ENCODE peak calls at places on chromosomes 11 and 22, in six cellular contexts. Q is adrenal gland, S is GM06990, X is PC-3, J is AG04450, K is thoracic aorta. A is an unnamed sample.

GRCh38 chr11:65112551-65113360 is 1.1 kb downstream of the TM7SF2 start:
- DNase-seq in J (no peak), Q (peak; percentile 78), S (peak; percentile 83), K (no peak), X (peak; percentile 67), A (no peak)

GRCh38 chr22:25970996-25971811 is 198.1 kb upstream of the SEZ6L start:
- DNase-seq in Q (no peak), S (no peak), X (no peak), J (no peak), K (no peak), A (no peak)

GRCh38 chr11:61776561-61777075 is 15.8 kb downstream of the TMEM258 start:
- DNase-seq in J (peak; percentile 45), Q (peak; percentile 82), X (peak; percentile 80), S (no peak), K (no peak), A (no peak)

GRCh38 chr11:134346101-134346975 is 14.6 kb downstream of the GLB1L2 start:
- DNase-seq in X (no peak), K (no peak), J (no peak), S (no peak), Q (no peak), A (no peak)

GRCh38 chr11:20647976-20648565 is 21.3 kb upstream of the NELL1 start:
- DNase-seq in J (peak; percentile 4), Q (peak; percentile 59), X (peak; percentile 71), S (no peak), K (no peak), A (peak; percentile 36)

GRCh38 chr11:29780756-29781155 is 236.1 kb downstream of the KCNA4 start:
- DNase-seq in J (no peak), X (no peak), Q (no peak), S (no peak), K (no peak), A (no peak)

GRCh38 chr11:29527391-29527936 is 489.4 kb downstream of the KCNA4 start:
- DNase-seq in X (peak; percentile 72), S (no peak), Q (peak; percentile 23), J (peak; percentile 4), K (no peak), A (no peak)

GRCh38 chr11:46686886-46687810 is 13.3 kb downstream of the ARHGAP1 start:
- DNase-seq in K (no peak), S (no peak), X (no peak), J (peak; percentile 78), Q (peak; percentile 76), A (peak; percentile 38)

GRCh38 chr22:47805394-47805935 is 1043.0 kb downstream of the TBC1D22A start:
- DNase-seq in K (no peak), X (no peak), J (no peak), S (no peak), Q (no peak), A (no peak)

GRCh38 chr11:65856689-65857499 is 1.1 kb downstream of the CFL1 start:
- DNase-seq in X (peak; percentile 67), J (no peak), Q (peak; percentile 91), S (peak; percentile 87), K (no peak), A (no peak)

GRCh38 chr22:45009881-45010531 is at the start of gene PHF21B:
- DNase-seq in X (no peak), S (peak; percentile 28), J (no peak), K (no peak), Q (peak; percentile 61), A (no peak)

GRCh38 chr11:1908579-1908978 is 10.9 kb upstream of the TNNT3 start:
- DNase-seq in J (no peak), X (no peak), Q (no peak), S (no peak), K (no peak), A (no peak)

GRCh38 chr11:1906623-1907423 is 12.7 kb upstream of the TNNT3 start:
- DNase-seq in J (no peak), X (no peak), S (no peak), Q (no peak), K (no peak), A (no peak)

GRCh38 chr11:1906146-1906545 is 13.4 kb upstream of the TNNT3 start:
- DNase-seq in S (no peak), X (no peak), J (no peak), K (no peak), Q (no peak), A (no peak)

GRCh38 chr11:1909524-1909923 is 10.0 kb upstream of the TNNT3 start:
- DNase-seq in X (no peak), K (no peak), Q (no peak), S (no peak), J (no peak), A (no peak)

DNA sequence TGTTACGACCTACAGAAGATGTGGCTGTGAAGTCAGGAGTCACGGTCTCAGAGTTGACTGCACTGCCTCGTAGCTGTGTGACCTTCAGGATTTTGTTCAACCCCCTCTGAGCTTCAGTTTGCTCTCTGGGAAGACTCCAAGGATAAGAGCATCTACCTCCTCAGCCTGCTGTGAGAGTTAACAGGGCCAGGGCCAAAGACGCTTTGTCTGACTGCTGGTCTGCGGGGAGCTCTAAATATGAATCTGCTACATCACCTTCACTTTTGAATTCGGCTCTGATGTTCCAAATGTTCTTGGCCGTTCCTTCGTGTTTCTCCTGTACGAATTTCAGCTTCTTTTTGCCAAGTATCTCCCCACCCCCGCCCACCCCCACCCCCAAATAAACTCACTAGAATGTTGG is 11.5 kb upstream of the TNNT3 start:
- DNase-seq in X (no peak), Q (no peak), S (no peak), K (no peak), J (no peak), A (no peak)
- H3K4me3 ChIP-seq in X (no peak overlapping the region), Q (no peak overlapping the region), S (no peak overlapping the region), K (peak overlapping the region; percentile 58), J (no peak overlapping the region), A (no peak overlapping the region)

GRCh38 chr11:94925422-94926270 is 47.7 kb downstream of the CWC15 start:
- DNase-seq in K (no peak), X (no peak), J (no peak), Q (no peak), S (no peak), A (no peak)

GRCh38 chr11:94928146-94928995 is 45.0 kb downstream of the CWC15 start:
- DNase-seq in J (no peak), X (no peak), Q (no peak), K (no peak), S (no peak), A (no peak)

GRCh38 chr11:94926271-94926625 is 47.1 kb downstream of the CWC15 start:
- DNase-seq in K (no peak), Q (no peak), S (no peak), X (no peak), J (no peak), A (no peak)

GRCh38 chr11:94924074-94925031 is 49.0 kb downstream of the CWC15 start:
- DNase-seq in S (no peak), X (no peak), Q (no peak), J (no peak), K (no peak), A (no peak)

GRCh38 chr11:94926698-94927237 is 46.6 kb downstream of the CWC15 start:
- DNase-seq in S (no peak), J (peak; percentile 77), X (peak; percentile 12), Q (peak; percentile 79), K (peak; percentile 25), A (peak; percentile 92)
- H3K4me3 ChIP-seq in S (no peak overlapping the region), J (no peak overlapping the region), X (no peak overlapping the region), Q (no peak overlapping the region), K (no peak overlapping the region), A (no peak overlapping the region)

GRCh38 chr11:43071338-43071737 is 240.5 kb upstream of the API5 start:
- DNase-seq in J (no peak), S (no peak), K (no peak), Q (no peak), X (no peak), A (no peak)

GRCh38 chr11:43074810-43075209 is 237.0 kb upstream of the API5 start:
- DNase-seq in J (no peak), K (no peak), S (no peak), X (no peak), Q (peak; percentile 24), A (no peak)

GRCh38 chr11:43067681-43068080 is 244.1 kb upstream of the API5 start:
- DNase-seq in S (no peak), Q (no peak), J (no peak), X (no peak), K (no peak), A (no peak)

GRCh38 chr11:43072096-43072495 is 239.7 kb upstream of the API5 start:
- DNase-seq in X (no peak), Q (no peak), S (no peak), J (no peak), K (no peak), A (no peak)

DNA sequence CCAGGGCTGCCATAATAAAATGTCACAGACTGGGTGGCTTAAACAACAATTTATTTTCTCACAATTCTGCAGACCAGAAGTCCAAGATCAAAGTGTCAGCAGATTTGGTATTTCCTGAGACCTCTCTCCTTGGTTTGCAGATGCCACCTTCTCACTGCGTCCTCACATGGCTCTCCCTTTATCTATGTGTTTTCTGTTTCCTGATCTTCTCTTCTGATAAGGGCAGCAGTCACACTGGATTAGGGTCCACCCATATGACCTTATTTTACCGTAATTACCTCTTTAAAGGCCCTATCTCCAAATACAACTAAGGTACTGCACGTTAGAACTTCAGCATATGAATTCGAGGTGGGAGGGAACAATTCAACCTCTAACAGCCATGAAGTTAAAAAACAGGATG is 238.9 kb upstream of the API5 start:
- DNase-seq in Q (no peak), X (no peak), S (no peak), J (no peak), K (no peak), A (no peak)
- H3K4me3 ChIP-seq in Q (no peak overlapping the region), X (no peak overlapping the region), S (no peak overlapping the region), J (no peak overlapping the region), K (no peak overlapping the region), A (no peak overlapping the region)

GRCh38 chr22:40153705-40154104 is 24.0 kb upstream of the TNRC6B start:
- DNase-seq in Q (no peak), X (no peak), K (no peak), S (no peak), J (no peak), A (no peak)

GRCh38 chr22:40161182-40161581 is 16.5 kb upstream of the TNRC6B start:
- DNase-seq in J (no peak), X (no peak), K (no peak), Q (no peak), S (no peak), A (no peak)

GRCh38 chr22:40153186-40153585 is 24.5 kb upstream of the TNRC6B start:
- DNase-seq in K (no peak), Q (no peak), S (no peak), J (no peak), X (no peak), A (no peak)

GRCh38 chr22:40157546-40157945 is 20.2 kb upstream of the TNRC6B start:
- DNase-seq in K (no peak), Q (no peak), X (no peak), J (no peak), S (no peak), A (no peak)

GRCh38 chr22:40156001-40156516 is 21.7 kb upstream of the TNRC6B start:
- DNase-seq in K (no peak), X (peak; percentile 87), S (no peak), Q (peak; percentile 58), J (no peak), A (no peak)
- H3K4me3 ChIP-seq in K (no peak overlapping the region), X (peak overlapping the region; percentile 24), S (no peak overlapping the region), Q (no peak overlapping the region), J (no peak overlapping the region), A (no peak overlapping the region)

GRCh38 chr22:18091916-18092526 is 14.2 kb downstream of the PEX26 start:
- DNase-seq in X (no peak), K (no peak), J (no peak), Q (peak; percentile 88), S (peak; percentile 59), A (no peak)
- H3K4me3 ChIP-seq in X (no peak overlapping the region), K (peak overlapping the region; percentile 71), J (peak overlapping the region; percentile 37), Q (no peak overlapping the region), S (no peak overlapping the region), A (no peak overlapping the region)